ENCODE peak calls at places on chromosomes 7 and 10, in eight cellular contexts. E, J, W, S, Q, G, P and O are unnamed samples.

GRCh38 chr10:29600067-29600466 is 34.7 kb downstream of the SVIL start:
- DNase-seq in J (no peak), W (no peak), P (no peak), S (no peak), E (no peak), G (no peak), Q (no peak), O (no peak)

GRCh38 chr7:80150621-80151273 is 16.1 kb downstream of the GNAI1 start:
- DNase-seq in W (no peak), S (no peak), Q (no peak), E (no peak), P (no peak), G (no peak), J (no peak), O (no peak)

GRCh38 chr10:44520651-44521050 is 135.8 kb upstream of the CXCL12 start:
- DNase-seq in J (no peak), G (no peak), P (no peak), S (no peak), W (no peak), Q (no peak), E (no peak), O (no peak)

GRCh38 chr10:33273295-33274002 is 61.0 kb downstream of the NRP1 start:
- DNase-seq in W (peak), Q (peak), P (no peak), J (peak), S (no peak), E (peak), G (no peak), O (no peak)

GRCh38 chr10:99766282-99766681 is 16.2 kb upstream of the ABCC2 start:
- DNase-seq in S (no peak), P (no peak), J (no peak), W (no peak), Q (no peak), G (no peak), E (no peak), O (no peak)

GRCh38 chr7:124782335-124782734 is 16.7 kb upstream of the GPR37 start:
- DNase-seq in P (no peak), S (no peak), Q (no peak), J (no peak), W (no peak), G (no peak), E (no peak), O (no peak)

GRCh38 chr7:122006687-122007086 is 133.7 kb downstream of the PTPRZ1 start:
- DNase-seq in Q (no peak), E (no peak), G (no peak), P (peak), S (no peak), J (no peak), W (no peak), O (no peak)

GRCh38 chr7:18590259-18590658 is 94.7 kb downstream of the HDAC9 start:
- DNase-seq in W (no peak), Q (no peak), E (no peak), P (no peak), J (no peak), G (no peak), S (peak), O (no peak)

GRCh38 chr7:142177869-142178268 is 66.4 kb downstream of the MGAM2 start:
- DNase-seq in S (no peak), G (no peak), Q (no peak), J (no peak), P (no peak), W (no peak), E (no peak), O (no peak)

GRCh38 chr7:89312561-89312960 is 517.0 kb upstream of the TEX47 start:
- DNase-seq in S (no peak), P (no peak), W (no peak), G (no peak), E (no peak), Q (no peak), J (no peak), O (no peak)

GRCh38 chr10:293636-294035 is 158.4 kb downstream of the ZMYND11 start:
- DNase-seq in Q (no peak), P (no peak), J (no peak), E (no peak), W (no peak), G (no peak), S (no peak), O (no peak)

GRCh38 chr7:128692623-128693270 is 20.7 kb downstream of the GARIN1A start:
- DNase-seq in S (no peak), E (no peak), G (no peak), Q (no peak), P (no peak), W (no peak), J (no peak), O (no peak)

GRCh38 chr10:114767101-114767588 is 54.4 kb upstream of the FHIP2A start:
- DNase-seq in G (no peak), E (no peak), W (no peak), S (no peak), P (no peak), Q (peak), J (no peak), O (no peak)

GRCh38 chr7:17103984-17104383 is 194.5 kb upstream of the AHR start:
- DNase-seq in G (no peak), Q (no peak), W (no peak), E (no peak), P (no peak), S (no peak), J (no peak), O (no peak)

GRCh38 chr10:77187376-77187999 is 450.1 kb downstream of the KCNMA1 start:
- DNase-seq in E (no peak), Q (no peak), J (no peak), W (no peak), P (no peak), G (no peak), S (no peak), O (no peak)

GRCh38 chr7:106127984-106128780 is 16.1 kb upstream of the SYPL1 start:
- DNase-seq in J (no peak), E (no peak), Q (no peak), P (no peak), G (no peak), W (no peak), S (no peak), O (no peak)

GRCh38 chr7:20798694-20799121 is 12.0 kb upstream of the SP8 start:
- DNase-seq in Q (no peak), G (no peak), S (no peak), J (no peak), E (no peak), W (no peak), P (no peak), O (no peak)

GRCh38 chr10:116470768-116471415 is 43.2 kb downstream of the PNLIPRP3 start:
- DNase-seq in E (peak), Q (peak), S (no peak), W (no peak), P (no peak), J (no peak), G (no peak), O (peak)

GRCh38 chr10:108360187-108360586 is 1195.7 kb upstream of the SORCS1 start:
- DNase-seq in S (no peak), P (no peak), Q (no peak), G (no peak), W (peak), E (no peak), J (no peak), O (no peak)

GRCh38 chr10:100427374-100427773 is 35.4 kb upstream of the WNT8B start:
- DNase-seq in S (no peak), Q (no peak), G (no peak), J (no peak), E (no peak), P (no peak), W (no peak), O (no peak)

GRCh38 chr7:114957434-114957833 is 35.5 kb downstream of the MDFIC start:
- DNase-seq in P (no peak), G (no peak), S (no peak), E (no peak), Q (no peak), W (no peak), J (no peak), O (no peak)

GRCh38 chr7:38451840-38452239 is 178.4 kb upstream of the TARP start:
- DNase-seq in S (no peak), E (peak), Q (peak), G (no peak), P (peak), J (no peak), W (no peak), O (no peak)

GRCh38 chr7:79282051-79282694 is 171.3 kb downstream of the MAGI2 start:
- DNase-seq in J (no peak), W (peak), E (peak), G (no peak), P (no peak), Q (peak), S (no peak), O (peak)